ENCODE peak calls at places on chromosomes 4 and X, in seven cellular contexts. Y is hepatocyte, S is HCT116, D is MM.1S, P is PC-3, O is GM23338, G is SK-N-SH. C is an unnamed sample.
A peak's percentile ranks its signal among the peaks of the same experiment; 100 is the strongest.

GRCh38 chr4:36351082-36351666 is 69.8 kb downstream of the DTHD1 start:
- DNase-seq in Y (peak; percentile 74), S (peak; percentile 36), D (peak; percentile 75), P (peak; percentile 68), O (peak; percentile 74), G (peak; percentile 18), C (peak; percentile 58)

GRCh38 chrX:11764602-11765067 is 6.6 kb downstream of the MSL3 start:
- DNase-seq in Y (no peak), S (no peak), D (no peak), P (no peak), O (no peak), G (no peak), C (no peak)

GRCh38 chr4:125389713-125390112 is 75.0 kb downstream of the FAT4 start:
- DNase-seq in Y (no peak), S (no peak), D (no peak), P (peak; percentile 83), O (no peak), G (no peak), C (no peak)

GRCh38 chrX:81577028-81577427 is 375.1 kb downstream of the SH3BGRL start:
- DNase-seq in Y (no peak), S (no peak), D (no peak), P (no peak), O (no peak), G (no peak), C (no peak)

GRCh38 chrX:73577368-73577767 is 14.4 kb downstream of the CHIC1 start:
- DNase-seq in Y (no peak), S (no peak), D (no peak), P (peak; percentile 78), O (peak; percentile 55), G (no peak), C (no peak)

GRCh38 chr4:153142700-153143438 is 61.4 kb upstream of the TRIM2 start:
- DNase-seq in Y (peak; percentile 86), S (peak; percentile 68), D (peak; percentile 41), P (peak; percentile 70), O (peak; percentile 90), G (peak; percentile 72), C (peak; percentile 72)

GRCh38 chr4:83010111-83010521 is 507 bp downstream of the LIN54 start:
- DNase-seq in Y (peak; percentile 37), S (no peak), D (peak; percentile 30), P (peak; percentile 7), O (peak; percentile 51), G (no peak), C (peak; percentile 59)

GRCh38 chr4:184269879-184270430 is 52.3 kb upstream of the ENPP6 start:
- DNase-seq in Y (no peak), S (no peak), D (no peak), P (no peak), O (no peak), G (no peak), C (no peak)

GRCh38 chrX:33188286-33188685 is 23.1 kb downstream of the DMD start:
- DNase-seq in Y (no peak), S (no peak), D (no peak), P (no peak), O (peak; percentile 57), G (no peak), C (no peak)

GRCh38 chr4:104015680-104016079 is 295.9 kb upstream of the TACR3 start:
- DNase-seq in Y (peak; percentile 30), S (peak; percentile 28), D (peak; percentile 13), P (peak; percentile 30), O (peak; percentile 61), G (no peak), C (peak; percentile 1)

GRCh38 chr4:86579941-86580340 is 14.2 kb upstream of the PTPN13 start:
- DNase-seq in Y (no peak), S (no peak), D (no peak), P (no peak), O (no peak), G (no peak), C (no peak)

GRCh38 chrX:100995469-100995868 is 26.0 kb downstream of the ARL13A start:
- DNase-seq in Y (peak; percentile 11), S (peak; percentile 41), D (no peak), P (peak; percentile 41), O (no peak), G (no peak), C (no peak)

GRCh38 chr4:6753103-6753560 is 29.4 kb upstream of the KIAA0232 start:
- DNase-seq in Y (peak; percentile 15), S (no peak), D (no peak), P (no peak), O (no peak), G (no peak), C (no peak)

GRCh38 chr4:186345184-186345583 is 79.2 kb downstream of the F11 start:
- DNase-seq in Y (peak; percentile 11), S (no peak), D (no peak), P (no peak), O (peak; percentile 79), G (no peak), C (no peak)

GRCh38 chr4:39648827-39649558 is 10.3 kb upstream of the SMIM14 start:
- DNase-seq in Y (no peak), S (no peak), D (no peak), P (no peak), O (no peak), G (peak; percentile 27), C (no peak)

GRCh38 chrX:139739138-139739537 is 31.2 kb upstream of the MCF2 start:
- DNase-seq in Y (no peak), S (no peak), D (peak; percentile 87), P (peak; percentile 83), O (no peak), G (no peak), C (no peak)

GRCh38 chr4:84319124-84319523 is 180.0 kb downstream of the NKX6-1 start:
- DNase-seq in Y (no peak), S (no peak), D (no peak), P (peak; percentile 6), O (no peak), G (no peak), C (no peak)

GRCh38 chr4:123418486-123418931 is 21.9 kb downstream of the SPRY1 start:
- DNase-seq in Y (peak; percentile 35), S (no peak), D (peak; percentile 94), P (peak; percentile 88), O (peak; percentile 93), G (no peak), C (peak; percentile 62)

GRCh38 chrX:28586891-28587635 is at the start of gene IL1RAPL1:
- DNase-seq in Y (peak; percentile 52), S (no peak), D (peak; percentile 9), P (peak; percentile 67), O (no peak), G (no peak), C (no peak)

GRCh38 chr4:27721193-27721592 is 860.6 kb downstream of the STIM2 start:
- DNase-seq in Y (no peak), S (no peak), D (no peak), P (no peak), O (no peak), G (no peak), C (no peak)

GRCh38 chrX:17464196-17464595 is 89.2 kb downstream of the NHS start:
- DNase-seq in Y (no peak), S (no peak), D (no peak), P (peak; percentile 26), O (no peak), G (no peak), C (no peak)

GRCh38 chr4:137651128-137651527 is 118.8 kb upstream of the PCDH18 start:
- DNase-seq in Y (no peak), S (no peak), D (peak; percentile 32), P (peak; percentile 45), O (no peak), G (no peak), C (no peak)

GRCh38 chr4:26152051-26152450 is 168.8 kb upstream of the RBPJ start:
- DNase-seq in Y (no peak), S (no peak), D (no peak), P (no peak), O (no peak), G (no peak), C (no peak)

GRCh38 chr4:27684501-27685077 is 823.9 kb downstream of the STIM2 start:
- DNase-seq in Y (peak; percentile 88), S (peak; percentile 54), D (peak; percentile 57), P (peak; percentile 71), O (peak; percentile 85), G (peak; percentile 15), C (peak; percentile 51)

GRCh38 chrX:129139837-129140679 is 383.2 kb downstream of the SMARCA1 start:
- DNase-seq in Y (no peak), S (no peak), D (no peak), P (peak; percentile 32), O (no peak), G (no peak), C (no peak)

GRCh38 chrX:40192196-40192595 is 94.4 kb upstream of the BCOR start:
- DNase-seq in Y (no peak), S (no peak), D (no peak), P (no peak), O (no peak), G (no peak), C (no peak)

GRCh38 chr4:107647591-107647990 is 72.4 kb downstream of the PAPSS1 start:
- DNase-seq in Y (no peak), S (no peak), D (no peak), P (no peak), O (no peak), G (no peak), C (no peak)

DNA sequence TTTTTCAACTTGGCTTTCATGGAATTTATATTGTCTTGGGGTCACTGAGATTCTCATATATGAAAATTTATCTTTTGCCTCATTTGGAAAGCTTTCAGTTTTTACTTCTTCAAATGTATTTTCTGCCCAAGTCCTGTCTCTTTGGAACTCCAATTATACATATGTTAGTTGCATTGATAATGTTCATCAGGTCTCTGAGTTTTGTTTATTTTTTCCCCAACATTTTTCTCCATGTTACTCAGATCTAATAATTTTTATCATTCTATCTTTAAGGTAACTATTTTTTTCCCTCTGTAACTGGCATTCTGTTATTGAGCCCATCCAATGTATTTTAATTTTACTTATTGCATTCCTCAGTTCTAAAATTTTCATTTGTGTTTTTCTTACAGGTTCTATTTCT is 10.7 kb upstream of the TRO start:
- DNase-seq in Y (no peak), S (no peak), D (no peak), P (no peak), O (no peak), G (no peak), C (no peak)
- H3K9me2 ChIP-seq in Y (no peaks in the 10 kb centered on the region), S (no peaks in the 10 kb centered on the region), D (no peaks in the 10 kb centered on the region), P (no peaks in the 10 kb centered on the region), O (no peaks in the 10 kb centered on the region), G (no peaks in the 10 kb centered on the region), C (no peaks in the 10 kb centered on the region)

GRCh38 chrX:108834036-108834435 is 97.7 kb upstream of the IRS4 start:
- DNase-seq in Y (no peak), S (no peak), D (no peak), P (no peak), O (no peak), G (no peak), C (no peak)
- TF ChIP-seq EZH2phosphoT487 in Y (no peak), S (no peak), D (no peak), P (no peak), O (no peak), G (no peak), C (no peak)

GRCh38 chrX:6021316-6022091 is 207.2 kb downstream of the NLGN4X start:
- DNase-seq in Y (peak; percentile 52), S (no peak), D (peak; percentile 15), P (peak; percentile 58), O (peak; percentile 69), G (peak; percentile 29), C (peak; percentile 35)
- TF ChIP-seq CTCF in Y (peak; percentile 55), S (no peak), D (peak; percentile 65), P (peak; percentile 65), O (peak; percentile 82), G (peak; percentile 55), C (peak; percentile 74)

DNA sequence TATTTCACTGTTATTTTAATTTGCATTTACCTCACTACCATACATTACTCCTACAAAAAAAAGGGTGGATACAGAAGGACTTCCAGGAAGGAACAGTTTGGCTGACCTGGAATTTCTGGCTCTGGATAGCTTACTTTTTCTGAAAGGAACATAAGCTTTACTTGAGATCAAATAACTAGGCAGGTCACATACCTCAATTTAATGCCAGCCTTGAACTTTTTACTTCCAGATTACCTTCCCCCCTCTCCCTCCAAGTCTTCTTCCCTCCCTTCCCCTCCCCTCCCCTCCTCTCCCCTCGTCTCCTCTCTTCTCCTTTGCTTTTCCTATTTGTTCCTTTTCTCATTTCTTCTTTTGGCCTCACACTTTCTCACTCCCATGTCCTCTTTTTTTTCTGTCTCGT is 659.2 kb upstream of the AADAT start:
- DNase-seq in Y (no peak), S (no peak), D (no peak), P (no peak), O (no peak), G (no peak), C (no peak)
- H3K9me2 ChIP-seq in Y (no peaks in the 10 kb centered on the region), S (no peaks in the 10 kb centered on the region), D (no peaks in the 10 kb centered on the region), P (no peaks in the 10 kb centered on the region), O (no peaks in the 10 kb centered on the region), G (no peaks in the 10 kb centered on the region), C (no peaks in the 10 kb centered on the region)

C was measured in OCI-LY7.